ENCODE peak calls at places on chromosome 19, in four cellular contexts. R is RWPE1, V is choroid plexus epithelial cell, S is foreskin melanocyte. W is an unnamed sample.

GRCh38 chr19:46221981-46222610 is 7.4 kb upstream of the IGFL1 start:
- DNase-seq in S (no peak), V (peak), R (peak), W (no peak)

GRCh38 chr19:15863272-15863671 is 34.6 kb downstream of the CYP4F2 start:
- DNase-seq in V (no peak), S (no peak), R (peak), W (no peak)

GRCh38 chr19:37329686-37330085 is 41.2 kb upstream of the ZNF527 start:
- DNase-seq in V (peak), R (peak), S (no peak), W (peak)

GRCh38 chr19:44344255-44344654 is 12.2 kb downstream of the ZNF112 start:
- DNase-seq in V (no peak), R (no peak), S (no peak), W (no peak)

GRCh38 chr19:35006342-35006998 is 6.3 kb downstream of the GRAMD1A start:
- DNase-seq in R (no peak), V (peak), S (no peak), W (no peak)

GRCh38 chr19:39144487-39145071 is 19.0 kb downstream of the PAK4 start:
- DNase-seq in R (no peak), S (no peak), V (peak), W (no peak)

GRCh38 chr19:41706741-41707501 is 1.5 kb upstream of the CEACAM5 start:
- DNase-seq in V (peak), R (peak), S (peak), W (peak)

GRCh38 chr19:7395793-7396192 is 47.1 kb downstream of the ARHGEF18 start:
- DNase-seq in S (no peak), R (no peak), V (peak), W (no peak)

GRCh38 chr19:16876904-16877361 is 11.9 kb upstream of the F2RL3 start:
- DNase-seq in S (peak), R (no peak), V (peak), W (no peak)

GRCh38 chr19:53868091-53868891 is 608 bp downstream of the MYADM start:
- DNase-seq in S (peak), V (peak), R (peak), W (peak)

GRCh38 chr19:7534531-7534980 is 961 bp upstream of the PNPLA6 start:
- DNase-seq in S (peak), V (peak), R (peak), W (peak)